ENCODE peak calls at places on chromosomes 2 and 18, in five cellular contexts. L, U, Q, F and C are unnamed samples.

GRCh38 chr2:204825054-204825453 is 279.8 kb downstream of the PARD3B start:
- DNase-seq in F (no peak), Q (no peak), U (no peak), L (no peak), C (no peak)

GRCh38 chr2:185006481-185006880 is 408.2 kb downstream of the ZNF804A start:
- DNase-seq in U (no peak), L (no peak), F (no peak), Q (no peak), C (no peak)

GRCh38 chr2:130287656-130288026 is 55.1 kb upstream of the IMP4 start:
- DNase-seq in L (no peak), F (no peak), U (no peak), Q (no peak), C (no peak)

GRCh38 chr2:178142274-178143065 is 30.2 kb downstream of the RBM45 start:
- DNase-seq in F (peak; percentile 32), U (no peak), L (no peak), Q (no peak), C (no peak)

GRCh38 chr2:234978466-234979203 is 26.8 kb downstream of the SH3BP4 start:
- DNase-seq in F (peak; percentile 76), U (no peak), Q (no peak), L (no peak), C (no peak)

GRCh38 chr2:119177838-119178190 is 19.3 kb upstream of the C1QL2 start:
- DNase-seq in L (no peak), Q (no peak), F (no peak), U (no peak), C (no peak)

GRCh38 chr2:236177967-236178909 is 10.1 kb upstream of the GBX2 start:
- DNase-seq in Q (no peak), U (peak; percentile 99), F (peak; percentile 77), L (no peak), C (peak; percentile 27)

GRCh38 chr18:2857491-2858063 is 10.8 kb downstream of the EMILIN2 start:
- DNase-seq in Q (peak; percentile 80), L (peak; percentile 94), F (peak; percentile 95), U (peak; percentile 90), C (no peak)

GRCh38 chr18:73859998-73860397 is 287.6 kb downstream of the FBXO15 start:
- DNase-seq in Q (no peak), F (no peak), L (no peak), U (no peak), C (no peak)

GRCh38 chr18:6868033-6868432 is 138.5 kb downstream of the ARHGAP28 start:
- DNase-seq in L (no peak), F (no peak), U (no peak), Q (no peak), C (no peak)

GRCh38 chr2:118857677-118858484 is 10.4 kb upstream of the EN1 start:
- DNase-seq in U (peak; percentile 74), L (no peak), F (no peak), Q (no peak), C (no peak)

GRCh38 chr2:233935426-233935825 is 18.3 kb downstream of the TRPM8 start:
- DNase-seq in F (no peak), Q (no peak), L (no peak), U (no peak), C (no peak)

GRCh38 chr2:33022395-33022985 is 75.7 kb downstream of the LTBP1 start:
- DNase-seq in U (no peak), Q (no peak), F (no peak), L (no peak), C (no peak)

GRCh38 chr2:240229603-240230423 is 89.4 kb upstream of the OTOS start:
- DNase-seq in L (no peak), F (peak; percentile 54), U (peak; percentile 73), Q (no peak), C (no peak)

GRCh38 chr18:78517328-78517727 is 462.3 kb upstream of the SALL3 start:
- DNase-seq in Q (no peak), U (no peak), L (no peak), F (no peak), C (no peak)

GRCh38 chr2:60567919-60568874 is 14.7 kb upstream of the BCL11A start:
- DNase-seq in L (no peak), Q (no peak), F (no peak), U (no peak), C (no peak)

GRCh38 chr2:126886201-126886905 is 12.3 kb upstream of the TEX51 start:
- DNase-seq in U (peak; percentile 96), F (peak; percentile 70), Q (peak; percentile 43), L (peak; percentile 81), C (peak; percentile 57)

GRCh38 chr18:44651453-44651852 is 29.2 kb upstream of the SETBP1 start:
- DNase-seq in F (peak; percentile 78), L (peak; percentile 23), U (peak; percentile 47), Q (no peak), C (no peak)

GRCh38 chr18:50559750-50560680 is at the start of gene MAPK4:
- DNase-seq in F (peak; percentile 41), Q (no peak), L (peak; percentile 51), U (peak; percentile 91), C (peak; percentile 36)
- H3K4me3 ChIP-seq in F (peak within 1 kb of the TSS; percentile 57), Q (peak within 1 kb of the TSS; percentile 57), L (peak within 1 kb of the TSS; percentile 61), U (peak within 1 kb of the TSS; percentile 48), C (peak within 1 kb of the TSS; percentile 85)

GRCh38 chr2:62501794-62502500 is 4.0 kb downstream of the TMEM17 start:
- DNase-seq in U (peak; percentile 27), L (no peak), Q (no peak), F (peak; percentile 69), C (no peak)
- H3K27ac ChIP-seq in U (no peak overlapping the region), L (no peak overlapping the region), Q (no peak overlapping the region), F (peak overlapping the region; percentile 63), C (no peak overlapping the region)

GRCh38 chr2:68935471-68935870 is 17.2 kb downstream of the GKN2 start:
- DNase-seq in F (no peak), U (peak; percentile 83), L (no peak), Q (no peak), C (no peak)

GRCh38 chr2:68932392-68932791 is 20.3 kb downstream of the GKN2 start:
- DNase-seq in F (no peak), U (no peak), Q (no peak), L (no peak), C (no peak)

GRCh38 chr2:68931799-68932198 is 20.9 kb downstream of the GKN2 start:
- DNase-seq in F (peak; percentile 24), L (no peak), Q (no peak), U (no peak), C (no peak)

GRCh38 chr2:68936462-68936861 is 16.2 kb downstream of the GKN2 start:
- DNase-seq in Q (no peak), F (peak; percentile 70), L (no peak), U (peak; percentile 69), C (no peak)

DNA sequence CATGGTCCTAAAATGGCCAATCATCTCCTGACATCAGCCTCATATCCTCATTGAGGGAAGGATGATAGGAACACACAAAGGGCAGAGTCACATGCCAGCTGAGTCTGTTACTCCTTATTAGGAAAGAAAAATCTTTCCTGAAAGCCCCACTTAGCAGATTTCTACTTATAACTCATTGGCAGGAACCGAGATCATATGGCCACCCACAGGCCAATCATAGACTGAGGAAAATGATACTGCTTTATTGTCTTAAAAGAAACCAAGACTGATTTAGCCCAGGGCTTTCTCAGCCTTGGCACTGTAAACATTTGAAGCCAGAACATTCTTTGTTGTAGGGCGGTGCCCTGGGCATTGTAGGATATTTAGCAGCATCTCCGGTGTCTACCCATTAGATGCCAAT is 18.7 kb downstream of the GKN2 start:
- DNase-seq in L (no peak), Q (no peak), U (no peak), F (no peak), C (no peak)
- H3K4me3 ChIP-seq in L (no peak overlapping the region), Q (no peak overlapping the region), U (no peak overlapping the region), F (no peak overlapping the region), C (no peak overlapping the region)

DNA sequence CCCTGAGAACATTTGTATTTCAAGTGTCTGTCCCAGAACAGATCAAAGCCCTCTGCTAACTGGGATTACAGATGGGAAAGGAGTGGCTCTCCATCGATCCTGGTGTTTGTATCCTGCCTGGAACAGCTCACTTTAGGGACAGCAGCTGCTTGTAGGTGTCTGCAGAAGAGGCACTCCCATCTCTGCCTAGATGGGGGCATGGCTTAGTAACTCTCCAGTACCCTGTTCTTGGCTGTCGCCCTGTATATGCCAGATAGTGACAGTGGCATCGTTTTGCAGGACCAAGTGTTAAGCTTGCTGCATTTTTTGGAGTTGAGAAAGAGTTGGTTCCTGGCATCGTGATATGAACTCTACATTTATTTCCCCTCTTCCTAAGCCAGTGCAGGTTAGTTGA is 189.9 kb downstream of the SH3RF3 start:
- DNase-seq in F (no peak), U (no peak), Q (no peak), L (no peak), C (no peak)
- H3K27ac ChIP-seq in F (peak overlapping the region; percentile 91), U (peak overlapping the region; percentile 89), Q (no peak overlapping the region), L (peak overlapping the region; percentile 77), C (peak overlapping the region; percentile 72)

DNA sequence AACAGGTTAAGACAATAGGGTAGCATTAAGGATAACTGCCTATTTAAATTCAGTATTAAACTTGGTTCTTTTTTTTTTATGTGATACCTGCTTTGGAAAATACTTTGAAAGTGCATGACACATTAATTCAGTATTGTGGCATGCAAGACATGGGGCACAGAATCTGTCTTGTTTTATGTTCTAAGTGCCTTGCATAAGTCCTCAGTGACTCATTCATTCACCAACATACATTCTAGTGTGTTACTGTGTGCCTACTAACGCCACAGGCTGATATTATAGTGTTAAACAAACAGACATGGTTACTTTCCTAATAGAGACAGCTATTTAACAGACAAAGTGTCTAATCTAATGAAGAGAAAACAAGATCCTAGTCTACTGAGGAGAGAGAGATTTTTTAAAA is 91.7 kb downstream of the GCA start:
- DNase-seq in L (no peak), F (no peak), Q (no peak), U (no peak), C (no peak)
- H3K4me3 ChIP-seq in L (no peak overlapping the region), F (no peak overlapping the region), Q (no peak overlapping the region), U (no peak overlapping the region), C (no peak overlapping the region)

DNA sequence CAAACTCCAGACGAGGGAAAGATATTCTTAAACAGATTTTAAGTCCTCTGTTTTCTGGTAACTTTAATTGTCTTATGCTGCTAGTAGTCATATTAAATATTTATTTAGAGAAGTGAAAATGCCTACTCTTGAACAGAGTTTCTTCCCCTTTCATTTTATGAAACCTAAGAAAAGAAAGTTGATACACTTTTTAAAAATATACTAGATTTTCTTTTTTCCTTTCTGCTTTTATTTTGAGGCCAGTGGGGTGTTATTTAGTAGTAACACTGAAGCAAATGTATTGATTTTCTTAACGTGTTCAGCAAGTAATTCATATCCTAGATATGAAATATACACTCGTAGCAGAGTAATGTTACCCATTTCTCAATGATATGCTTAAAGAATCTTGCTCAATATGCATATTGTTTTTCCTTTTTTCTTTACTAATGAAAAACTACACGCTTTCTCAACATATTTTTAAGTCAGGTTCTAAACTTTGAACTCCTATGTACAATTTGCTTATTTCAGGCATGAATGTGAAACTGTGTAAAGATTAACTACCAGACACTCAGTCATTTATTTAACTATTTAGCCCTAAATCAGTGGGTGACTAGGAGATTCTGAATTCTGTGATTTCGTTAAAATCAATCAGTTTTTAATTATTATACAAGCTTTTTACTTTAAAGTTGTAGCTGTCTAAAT is 737 bp downstream of the KYNU start:
- DNase-seq in U (no peak), L (no peak), Q (no peak), F (no peak), C (no peak)
- H3K27ac ChIP-seq in U (no peak overlapping the region), L (no peak overlapping the region), Q (no peak overlapping the region), F (no peak overlapping the region), C (no peak overlapping the region)

GRCh38 chr2:27716301-27717069 is 52.8 kb downstream of the SLC4A1AP start:
- DNase-seq in Q (no peak), U (no peak), F (no peak), L (no peak), C (no peak)
- H3K4me3 ChIP-seq in Q (no peak overlapping the region), U (no peak overlapping the region), F (peak overlapping the region; percentile 53), L (no peak overlapping the region), C (peak overlapping the region; percentile 17)